ENCODE peak calls at places on chromosome 18, in six cellular contexts. K, I, Z, Q, G and Y are unnamed samples.

GRCh38 chr18:3663870-3664512 is 214.0 kb downstream of the TGIF1 start:
- DNase-seq in K (no peak), I (peak), Z (no peak), Q (no peak), G (no peak), Y (no peak)

GRCh38 chr18:27860701-27861107 is 316.2 kb downstream of the CDH2 start:
- DNase-seq in K (no peak), I (peak), Z (no peak), Q (no peak), G (no peak), Y (no peak)

GRCh38 chr18:7038330-7038846 is 79.2 kb downstream of the LAMA1 start:
- DNase-seq in K (no peak), I (peak), Z (no peak), Q (peak), G (peak), Y (peak)

GRCh38 chr18:45081579-45082181 is 401.0 kb downstream of the SETBP1 start:
- DNase-seq in K (no peak), I (no peak), Z (no peak), Q (no peak), G (no peak), Y (no peak)

GRCh38 chr18:28151434-28151833 is 25.5 kb downstream of the CDH2 start:
- DNase-seq in K (no peak), I (no peak), Z (no peak), Q (no peak), G (no peak), Y (no peak)

GRCh38 chr18:446941-447560 is 53.5 kb downstream of the COLEC12 start:
- DNase-seq in K (no peak), I (no peak), Z (no peak), Q (no peak), G (no peak), Y (no peak)

GRCh38 chr18:2654828-2655152 is 736 bp upstream of the SMCHD1 start:
- DNase-seq in K (no peak), I (peak), Z (no peak), Q (no peak), G (no peak), Y (peak)

GRCh38 chr18:11664286-11664685 is 24.8 kb upstream of the GNAL start:
- DNase-seq in K (no peak), I (no peak), Z (no peak), Q (no peak), G (no peak), Y (no peak)

GRCh38 chr18:70520867-70521266 is 232.0 kb downstream of the SOCS6 start:
- DNase-seq in K (no peak), I (no peak), Z (no peak), Q (no peak), G (no peak), Y (no peak)